ENCODE peak calls at places on chromosomes 7 and 10, in four cellular contexts. B is PC-9, O is tibial artery, J is SK-N-SH. P is an unnamed sample.

GRCh38 chr10:67785098-67785497 is 52.9 kb downstream of the DNAJC12 start:
- DNase-seq in B (no peak), O (no peak), J (no peak), P (no peak)

GRCh38 chr7:124276005-124276606 is 243.2 kb upstream of the TMEM229A start:
- DNase-seq in B (no peak), O (no peak), J (peak; percentile 27), P (no peak)

GRCh38 chr10:24727811-24728210 is 4.1 kb upstream of the ARHGAP21 start:
- DNase-seq in B (no peak), O (no peak), J (no peak), P (no peak)

GRCh38 chr7:134343136-134343535 is 26.4 kb upstream of the SLC35B4 start:
- DNase-seq in B (no peak), O (no peak), J (no peak), P (no peak)

GRCh38 chr7:97442-97841 is 94.9 kb upstream of the FAM20C start:
- DNase-seq in B (no peak), O (no peak), J (no peak), P (no peak)

GRCh38 chr7:134782121-134782623 is 2.7 kb downstream of the CALD1 start:
- DNase-seq in B (no peak), O (no peak), J (no peak), P (no peak)

GRCh38 chr10:11581213-11581612 is 30.2 kb downstream of the USP6NL start:
- DNase-seq in B (no peak), O (no peak), J (no peak), P (no peak)

GRCh38 chr7:130903358-130903974 is 169.5 kb upstream of the KLF14 start:
- DNase-seq in B (peak; percentile 79), O (no peak), J (no peak), P (no peak)

GRCh38 chr10:110522365-110522988 is 24.8 kb downstream of the DUSP5 start:
- DNase-seq in B (no peak), O (no peak), J (no peak), P (no peak)

GRCh38 chr7:128221929-128222403 is 19.1 kb upstream of the LEP start:
- DNase-seq in B (peak; percentile 92), O (no peak), J (peak; percentile 69), P (no peak)

GRCh38 chr10:9547921-9548904 is 1469.5 kb upstream of the CELF2 start:
- DNase-seq in B (no peak), O (no peak), J (peak; percentile 7), P (no peak)

GRCh38 chr10:92691591-92692084 is 1.9 kb downstream of the HHEX start:
- DNase-seq in B (no peak), O (peak; percentile 78), J (no peak), P (no peak)

GRCh38 chr7:122040147-122040546 is 103.9 kb downstream of the AASS start:
- DNase-seq in B (no peak), O (no peak), J (no peak), P (no peak)

GRCh38 chr7:20107582-20107981 is 109.6 kb downstream of the MACC1 start:
- DNase-seq in B (peak; percentile 46), O (no peak), J (no peak), P (peak; percentile 82)

GRCh38 chr10:52855546-52856325 is 83.2 kb upstream of the MBL2 start:
- DNase-seq in B (no peak), O (no peak), J (no peak), P (no peak)

GRCh38 chr7:74479961-74480829 is 26.5 kb downstream of the GTF2IRD1 start:
- DNase-seq in B (no peak), O (peak; percentile 97), J (peak; percentile 95), P (no peak)

GRCh38 chr10:3748484-3748883 is 36.5 kb downstream of the KLF6 start:
- DNase-seq in B (no peak), O (no peak), J (no peak), P (no peak)

GRCh38 chr10:78576276-78576675 is 492.5 kb upstream of the ZMIZ1 start:
- DNase-seq in B (no peak), O (no peak), J (no peak), P (no peak)

GRCh38 chr10:74755273-74755672 is 71.1 kb upstream of the KAT6B start:
- DNase-seq in B (no peak), O (peak; percentile 3), J (no peak), P (no peak)

GRCh38 chr10:13449296-13449695 is 79.5 kb downstream of the BEND7 start:
- DNase-seq in B (no peak), O (no peak), J (no peak), P (no peak)

GRCh38 chr10:127150136-127150535 is 46.3 kb downstream of the INSYN2A start:
- DNase-seq in B (peak; percentile 77), O (no peak), J (no peak), P (no peak)

GRCh38 chr7:126140858-126141491 is 1111.8 kb downstream of the GRM8 start:
- DNase-seq in B (no peak), O (no peak), J (no peak), P (no peak)

GRCh38 chr7:135745702-135746312 is 2.8 kb downstream of the FAM180A start:
- DNase-seq in B (peak; percentile 96), O (peak; percentile 90), J (no peak), P (no peak)

GRCh38 chr7:17968791-17969715 is 28.8 kb upstream of the SNX13 start:
- DNase-seq in B (peak; percentile 38), O (no peak), J (no peak), P (no peak)

GRCh38 chr7:158314394-158314793 is 273.2 kb downstream of the PTPRN2 start:
- DNase-seq in B (no peak), O (no peak), J (no peak), P (no peak)

GRCh38 chr10:101725843-101726242 is 30.9 kb upstream of the FBXW4 start:
- DNase-seq in B (no peak), O (no peak), J (no peak), P (no peak)

GRCh38 chr10:100506596-100507356 is 12.9 kb downstream of the SEC31B start:
- DNase-seq in B (no peak), O (no peak), J (no peak), P (no peak)

GRCh38 chr7:101104799-101105198 is 19.5 kb downstream of the TRIM56 start:
- DNase-seq in B (no peak), O (no peak), J (no peak), P (no peak)

GRCh38 chr10:58486821-58487220 is 25.9 kb upstream of the BICC1 start:
- DNase-seq in B (no peak), O (no peak), J (no peak), P (no peak)

GRCh38 chr7:116801092-116801710 is 61.2 kb upstream of the CAPZA2 start:
- DNase-seq in B (peak; percentile 61), O (no peak), J (no peak), P (no peak)

GRCh38 chr7:130278892-130279690 is 12.4 kb downstream of the CPA2 start:
- DNase-seq in B (peak; percentile 76), O (no peak), J (no peak), P (no peak)

GRCh38 chr10:22849077-22849810 is 78.6 kb upstream of the ARMC3 start:
- DNase-seq in B (no peak), O (peak; percentile 94), J (no peak), P (no peak)

GRCh38 chr10:101402711-101403110 is 48.7 kb downstream of the BTRC start:
- DNase-seq in B (no peak), O (no peak), J (no peak), P (no peak)

GRCh38 chr10:20948723-20949327 is 51.7 kb upstream of the NEBL start:
- DNase-seq in B (no peak), O (no peak), J (no peak), P (no peak)
- H3K4me3 ChIP-seq in B (no peak overlapping the region), O (no peak overlapping the region), J (no peak overlapping the region), P (no peak overlapping the region)

GRCh38 chr7:105853931-105854419 is 22.4 kb downstream of the ATXN7L1 start:
- DNase-seq in B (no peak), O (no peak), J (peak; percentile 56), P (no peak)
- TF ChIP-seq CTCF in B (no peak), O (peak; percentile 14), J (no peak), P (no peak)

DNA sequence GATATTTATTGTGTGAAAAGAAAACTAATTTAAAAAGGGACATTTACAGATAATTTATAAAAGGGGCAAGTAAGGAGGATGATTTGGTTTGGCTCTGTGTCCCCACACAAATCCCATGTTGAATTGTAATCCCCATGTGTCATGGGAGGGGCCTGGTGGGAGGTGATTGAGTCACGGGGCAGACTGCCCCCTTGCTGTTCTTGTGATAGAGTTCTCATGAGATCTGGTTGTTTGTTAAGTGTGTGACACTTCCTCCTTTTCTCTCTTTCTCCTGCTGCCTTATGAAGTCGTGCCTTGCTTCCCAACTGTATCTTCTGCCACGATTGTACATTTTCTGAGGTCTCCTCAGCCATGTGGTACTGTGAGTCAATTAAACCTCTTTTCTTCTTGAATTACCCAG is 171.0 kb upstream of the SEMA3E start:
- DNase-seq in B (no peak), O (no peak), J (no peak), P (no peak)
- H3K4me3 ChIP-seq in B (no peak overlapping the region), O (no peak overlapping the region), J (no peak overlapping the region), P (no peak overlapping the region)

GRCh38 chr10:71970331-71970730 is 6.1 kb downstream of the CHST3 start:
- DNase-seq in B (peak; percentile 59), O (no peak), J (peak; percentile 60), P (peak; percentile 65)
- TF ChIP-seq CTCF in B (no peak), O (peak; percentile 27), J (peak; percentile 33), P (peak; percentile 63)

DNA sequence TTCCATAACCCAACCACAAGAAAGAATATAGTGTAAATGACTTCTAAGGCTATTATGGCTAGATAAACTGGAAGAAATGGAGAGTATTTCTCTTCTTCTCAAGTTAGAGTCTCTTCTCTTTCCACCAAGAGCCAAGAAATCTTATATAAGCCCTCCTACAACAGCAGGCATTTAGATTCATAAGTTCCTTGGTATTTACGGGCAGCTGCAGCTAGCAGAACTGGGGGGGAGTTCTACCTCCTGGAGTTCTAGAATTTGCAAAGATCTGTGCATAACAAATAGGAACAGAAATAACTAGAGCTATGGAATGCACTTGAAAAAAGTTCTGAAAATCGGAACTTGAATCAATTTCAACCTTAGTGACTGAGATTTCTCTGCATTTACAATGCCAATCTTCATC is 715.2 kb upstream of the GRM3 start:
- DNase-seq in B (no peak), O (no peak), J (no peak), P (no peak)
- H3K4me3 ChIP-seq in B (no peak overlapping the region), O (no peak overlapping the region), J (no peak overlapping the region), P (no peak overlapping the region)

DNA sequence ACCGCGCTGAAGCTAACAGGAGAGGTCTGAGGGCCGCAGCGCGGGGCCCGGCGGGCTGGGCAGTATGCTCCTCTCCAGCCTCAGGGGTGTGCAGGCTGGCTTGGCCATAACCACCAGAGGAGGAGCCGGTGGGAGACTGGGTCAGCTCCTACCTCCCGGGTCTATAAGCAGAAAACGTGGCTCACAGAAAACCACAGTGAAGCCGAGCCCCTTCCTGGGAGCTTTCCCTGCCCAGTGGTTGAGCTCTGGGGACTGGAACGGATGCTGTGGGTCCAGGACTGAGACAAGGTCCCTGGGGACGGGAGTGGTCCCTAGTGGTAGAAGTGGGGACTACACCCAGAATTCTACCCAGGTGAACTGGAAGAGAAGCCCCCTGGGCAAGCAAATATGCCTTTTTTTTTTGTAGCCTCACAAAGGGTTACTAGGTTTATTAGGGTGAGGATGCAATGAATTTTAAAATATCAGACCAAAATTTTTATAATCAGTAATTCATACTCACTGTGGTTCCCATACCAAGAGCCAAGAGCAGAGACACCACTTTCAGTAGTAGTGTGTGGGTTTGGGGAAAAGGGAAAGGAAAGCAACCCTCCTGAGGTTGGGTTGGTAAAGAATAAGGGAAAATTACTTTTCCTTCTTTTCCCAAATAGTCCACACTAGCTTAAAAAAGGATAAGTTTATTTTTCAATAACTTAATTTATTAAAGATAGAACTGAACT is 67.9 kb upstream of the PRKCQ start:
- DNase-seq in B (no peak), O (no peak), J (peak; percentile 75), P (no peak)
- TF ChIP-seq CTCF in B (peak; percentile 75), O (no peak), J (peak; percentile 70), P (peak; percentile 57)

GRCh38 chr10:47139121-47139520 is 160.9 kb upstream of the GDF10 start:
- DNase-seq in B (no peak), O (no peak), J (no peak), P (no peak)
- H3K4me3 ChIP-seq in B (no peak overlapping the region), O (no peak overlapping the region), J (no peak overlapping the region), P (no peak overlapping the region)

P was measured in LNCaP clone FGC.